ENCODE peak calls at places on chromosome 4, in eight cellular contexts. G, Q, K, E, O, U, B and W are unnamed samples.

GRCh38 chr4:80188457-80188800 is 8.9 kb upstream of the PRDM8 start:
- DNase-seq in G (no peak), Q (no peak), K (no peak), E (no peak), O (no peak), U (no peak), B (no peak), W (no peak)

GRCh38 chr4:16772366-16772850 is 126.0 kb downstream of the LDB2 start:
- DNase-seq in G (no peak), Q (no peak), K (no peak), E (no peak), O (no peak), U (no peak), B (peak; percentile 69), W (no peak)

GRCh38 chr4:39025552-39026085 is 6.6 kb downstream of the TMEM156 start:
- DNase-seq in G (no peak), Q (no peak), K (no peak), E (no peak), O (no peak), U (no peak), B (peak; percentile 68), W (no peak)

GRCh38 chr4:56261027-56261426 is 126.3 kb downstream of the AASDH start:
- DNase-seq in G (no peak), Q (no peak), K (no peak), E (no peak), O (no peak), U (no peak), B (no peak), W (no peak)

GRCh38 chr4:139300431-139301142 is 718 bp upstream of the NAA15 start:
- DNase-seq in G (peak; percentile 68), Q (no peak), K (no peak), E (peak; percentile 38), O (peak; percentile 26), U (peak; percentile 16), B (peak; percentile 60), W (no peak)

GRCh38 chr4:145044341-145044740 is 53.7 kb downstream of the ANAPC10 start:
- DNase-seq in G (no peak), Q (no peak), K (no peak), E (no peak), O (no peak), U (no peak), B (no peak), W (no peak)

GRCh38 chr4:26108024-26108423 is 194.0 kb downstream of the SMIM20 start:
- DNase-seq in G (no peak), Q (no peak), K (no peak), E (no peak), O (no peak), U (no peak), B (no peak), W (no peak)

GRCh38 chr4:154707877-154708276 is 35.9 kb upstream of the LRAT start:
- DNase-seq in G (no peak), Q (no peak), K (no peak), E (no peak), O (no peak), U (no peak), B (no peak), W (no peak)

GRCh38 chr4:180950377-180950776 is 1292.8 kb upstream of the TENM3 start:
- DNase-seq in G (no peak), Q (no peak), K (no peak), E (no peak), O (no peak), U (no peak), B (no peak), W (no peak)

GRCh38 chr4:6875431-6875831 is 34.2 kb upstream of the TBC1D14 start:
- DNase-seq in G (no peak), Q (peak; percentile 78), K (no peak), E (no peak), O (no peak), U (no peak), B (no peak), W (peak; percentile 92)

GRCh38 chr4:62526671-62527070 is 1326.5 kb downstream of the ADGRL3 start:
- DNase-seq in G (no peak), Q (no peak), K (no peak), E (no peak), O (no peak), U (no peak), B (no peak), W (no peak)

GRCh38 chr4:82890602-82890912 is 396 bp downstream of the SEC31A start:
- DNase-seq in G (no peak), Q (no peak), K (no peak), E (no peak), O (no peak), U (no peak), B (no peak), W (no peak)

GRCh38 chr4:123423819-123424218 is 27.2 kb downstream of the SPRY1 start:
- DNase-seq in G (no peak), Q (no peak), K (no peak), E (no peak), O (no peak), U (no peak), B (no peak), W (no peak)

GRCh38 chr4:80361329-80361900 is 25.9 kb downstream of the CFAP299 start:
- DNase-seq in G (peak; percentile 9), Q (no peak), K (no peak), E (peak; percentile 21), O (no peak), U (no peak), B (peak; percentile 40), W (no peak)

GRCh38 chr4:141027421-141027820 is 105.8 kb downstream of the RNF150 start:
- DNase-seq in G (no peak), Q (no peak), K (no peak), E (no peak), O (no peak), U (no peak), B (peak; percentile 8), W (peak; percentile 50)

GRCh38 chr4:80956421-80956820 is 74.1 kb upstream of the BMP3 start:
- DNase-seq in G (no peak), Q (no peak), K (no peak), E (no peak), O (no peak), U (no peak), B (no peak), W (no peak)

DNA sequence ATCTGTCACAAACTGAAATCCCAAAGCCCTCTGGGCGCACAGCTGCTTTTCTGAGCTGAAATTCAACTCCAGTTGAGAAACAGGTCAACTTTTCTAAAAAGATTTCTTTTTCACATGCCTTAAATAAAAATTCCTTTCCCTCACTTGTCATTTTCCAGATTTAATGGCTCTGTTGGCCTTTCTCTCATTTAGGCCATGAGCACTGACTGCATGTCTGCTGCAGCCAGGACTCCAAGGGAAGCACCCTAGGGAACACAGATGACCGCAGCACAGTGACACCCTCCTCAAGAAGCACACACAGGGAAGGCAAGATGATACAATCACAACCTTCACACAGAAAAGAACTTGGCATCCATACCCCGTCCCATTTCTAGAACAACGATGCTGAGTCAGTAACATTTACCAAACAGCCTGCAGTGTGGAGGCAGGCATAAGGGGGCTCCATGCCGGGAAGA is 34.2 kb downstream of the AFAP1 start:
- DNase-seq in G (no peak), Q (peak; percentile 46), K (peak; percentile 79), E (no peak), O (peak; percentile 48), U (no peak), B (peak; percentile 52), W (no peak)
- H3K27ac ChIP-seq in G (peak overlapping the region; percentile 20), Q (no peak overlapping the region), K (peak overlapping the region; percentile 73), E (peak overlapping the region; percentile 100), O (peak overlapping the region; percentile 70), U (no peak overlapping the region), B (peak overlapping the region; percentile 77), W (peak overlapping the region; percentile 5)

GRCh38 chr4:3752022-3752421 is 14.2 kb upstream of the ADRA2C start:
- DNase-seq in G (no peak), Q (no peak), K (no peak), E (no peak), O (no peak), U (no peak), B (no peak), W (no peak)

GRCh38 chr4:3750334-3750733 is 15.9 kb upstream of the ADRA2C start:
- DNase-seq in G (no peak), Q (no peak), K (no peak), E (no peak), O (no peak), U (no peak), B (no peak), W (no peak)

GRCh38 chr4:3756343-3757059 is 9.7 kb upstream of the ADRA2C start:
- DNase-seq in G (no peak), Q (no peak), K (no peak), E (peak; percentile 68), O (no peak), U (no peak), B (no peak), W (no peak)

GRCh38 chr4:3749081-3749480 is 17.1 kb upstream of the ADRA2C start:
- DNase-seq in G (no peak), Q (no peak), K (no peak), E (no peak), O (no peak), U (no peak), B (no peak), W (no peak)

GRCh38 chr4:3753711-3754412 is 12.3 kb upstream of the ADRA2C start:
- DNase-seq in G (no peak), Q (no peak), K (no peak), E (no peak), O (no peak), U (no peak), B (no peak), W (no peak)
- H3K27me3 ChIP-seq in G (peaks cover 4% of the 10 kb centered on the region), Q (peaks cover 53% of the 10 kb centered on the region), K (no peaks in the 10 kb centered on the region), E (no peaks in the 10 kb centered on the region), O (no peaks in the 10 kb centered on the region), U (peaks cover 4% of the 10 kb centered on the region), B (peaks cover 13% of the 10 kb centered on the region), W (peaks cover 21% of the 10 kb centered on the region)

DNA sequence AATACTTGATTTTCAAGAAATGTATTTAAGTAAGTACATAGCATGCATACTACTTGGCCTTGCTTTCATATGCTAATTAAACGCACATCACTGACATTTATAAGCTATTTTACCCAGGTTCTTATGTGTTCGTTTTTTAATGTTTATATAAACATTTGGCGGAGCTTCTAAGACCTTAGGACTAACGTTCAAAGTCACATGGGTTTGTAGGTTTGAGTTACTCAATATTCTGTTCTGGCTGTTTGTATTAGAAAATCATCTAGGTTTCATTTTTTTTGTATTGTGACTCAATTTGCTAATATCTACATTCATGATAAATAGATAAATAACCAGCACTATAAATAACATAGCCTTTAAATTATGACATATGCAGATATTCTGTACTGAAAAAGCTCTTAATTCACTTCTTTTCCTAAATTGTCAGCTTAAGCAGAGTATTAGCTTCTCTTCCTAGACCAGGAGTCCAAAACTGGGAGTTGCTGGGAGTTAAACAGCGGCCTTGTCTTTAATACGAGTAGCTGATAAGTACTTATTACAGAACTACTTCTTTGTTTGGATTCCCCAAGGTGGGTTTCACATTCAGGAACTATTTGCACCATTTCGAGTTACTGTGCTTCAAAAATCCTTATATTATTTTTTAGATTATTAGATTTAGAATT is 42.0 kb downstream of the GUCY1B1 start:
- DNase-seq in G (no peak), Q (no peak), K (no peak), E (no peak), O (no peak), U (no peak), B (no peak), W (no peak)
- H3K4me3 ChIP-seq in G (no peak overlapping the region), Q (no peak overlapping the region), K (no peak overlapping the region), E (no peak overlapping the region), O (no peak overlapping the region), U (no peak overlapping the region), B (no peak overlapping the region), W (no peak overlapping the region)

DNA sequence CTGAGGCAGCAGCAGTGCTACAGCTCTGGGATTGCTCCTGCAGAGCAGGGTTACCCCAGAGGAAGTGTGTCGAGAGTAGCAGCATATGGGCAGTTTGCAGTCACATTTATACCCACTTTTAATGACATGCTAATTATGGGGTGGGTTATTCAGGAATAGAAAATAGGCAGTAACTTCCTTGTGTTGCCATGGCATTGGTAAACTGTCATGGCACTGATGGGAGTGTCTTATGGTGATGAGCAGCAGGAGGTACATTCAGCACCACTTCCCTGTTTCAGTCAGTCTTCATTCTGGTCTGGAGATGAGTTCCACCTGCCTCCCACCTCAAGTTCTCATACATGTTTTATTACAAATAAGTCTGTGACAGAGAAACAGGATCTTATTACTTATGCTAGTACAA is 38.5 kb upstream of the DCLK2 start:
- DNase-seq in G (no peak), Q (no peak), K (no peak), E (no peak), O (no peak), U (no peak), B (no peak), W (no peak)
- H3K27ac ChIP-seq in G (no peak overlapping the region), Q (no peak overlapping the region), K (no peak overlapping the region), E (no peak overlapping the region), O (no peak overlapping the region), U (no peak overlapping the region), B (no peak overlapping the region), W (no peak overlapping the region)